ENCODE peak calls at places on chromosomes 16 and 17, in eight cellular contexts. F, U, Z, N, X, R, O and Y are unnamed samples.

GRCh38 chr17:80892019-80892855 is 99.4 kb upstream of the CHMP6 start:
- DNase-seq in F (peak), U (peak), Z (no peak), N (no peak), X (peak), R (no peak), O (no peak), Y (peak)

GRCh38 chr17:61402978-61403845 is 3.6 kb downstream of the TBX2 start:
- DNase-seq in F (no peak), U (no peak), Z (no peak), N (no peak), X (peak), R (no peak), O (no peak), Y (no peak)

GRCh38 chr17:28705728-28706334 is 5.9 kb downstream of the PROCA1 start:
- DNase-seq in F (no peak), U (no peak), Z (no peak), N (no peak), X (no peak), R (no peak), O (no peak), Y (no peak)

GRCh38 chr16:69329369-69330285 is 761 bp downstream of the PDF start:
- DNase-seq in F (no peak), U (no peak), Z (peak), N (no peak), X (peak), R (peak), O (peak), Y (no peak)

GRCh38 chr16:68015681-68016080 is at the start of gene DPEP2NB:
- DNase-seq in F (no peak), U (no peak), Z (no peak), N (no peak), X (no peak), R (no peak), O (no peak), Y (no peak)

GRCh38 chr17:35723735-35724134 is 7.7 kb upstream of the RASL10B start:
- DNase-seq in F (no peak), U (no peak), Z (no peak), N (no peak), X (no peak), R (no peak), O (no peak), Y (no peak)

GRCh38 chr17:30780343-30780742 is 44.1 kb downstream of the CRLF3 start:
- DNase-seq in F (no peak), U (no peak), Z (no peak), N (no peak), X (no peak), R (no peak), O (no peak), Y (no peak)

GRCh38 chr16:16197331-16197730 is 26.0 kb downstream of the ABCC6 start:
- DNase-seq in F (no peak), U (no peak), Z (no peak), N (no peak), X (no peak), R (no peak), O (no peak), Y (no peak)

GRCh38 chr17:17420035-17420434 is 56.8 kb upstream of the MED9 start:
- DNase-seq in F (peak), U (peak), Z (no peak), N (no peak), X (no peak), R (no peak), O (no peak), Y (no peak)

GRCh38 chr17:51590071-51590470 is 329.7 kb downstream of the UTP18 start:
- DNase-seq in F (no peak), U (no peak), Z (no peak), N (no peak), X (no peak), R (no peak), O (no peak), Y (no peak)

GRCh38 chr17:29677139-29677834 is 54.6 kb upstream of the CORO6 start:
- DNase-seq in F (peak), U (peak), Z (no peak), N (no peak), X (no peak), R (no peak), O (no peak), Y (no peak)

GRCh38 chr17:36978810-36979584 is 30.2 kb downstream of the AATF start:
- DNase-seq in F (no peak), U (no peak), Z (no peak), N (no peak), X (no peak), R (no peak), O (no peak), Y (no peak)

GRCh38 chr16:69166221-69166833 is 20.6 kb upstream of the SNTB2 start:
- DNase-seq in F (no peak), U (no peak), Z (no peak), N (no peak), X (peak), R (no peak), O (no peak), Y (no peak)

GRCh38 chr16:58026139-58026704 is 668 bp downstream of the MMP15 start:
- DNase-seq in F (peak), U (peak), Z (peak), N (no peak), X (peak), R (peak), O (no peak), Y (no peak)

GRCh38 chr17:17781591-17782424 is 55.0 kb downstream of the SREBF1 start:
- DNase-seq in F (peak), U (peak), Z (peak), N (no peak), X (peak), R (peak), O (peak), Y (peak)

GRCh38 chr16:1150511-1150982 is 2.4 kb upstream of the CACNA1H start:
- DNase-seq in F (no peak), U (no peak), Z (peak), N (no peak), X (peak), R (no peak), O (no peak), Y (no peak)